ENCODE peak calls at places on chromosomes 1 and 21, in four cellular contexts. I is CD4-positive, alpha-beta T cell; U is HCT116; Q is stimulated activated CD4-positive, alpha-beta T cell treated with anti-CD3 and anti-CD28 coated beads, Interleukin-2, amount 100 ng/mL, for 24 hours. L is an unnamed sample.

GRCh38 chr1:108830119-108831008 is 26.5 kb downstream of the AKNAD1 start:
- DNase-seq in U (peak), I (no peak), Q (no peak), L (peak)

GRCh38 chr1:87203890-87204289 is 124.8 kb upstream of the LMO4 start:
- DNase-seq in Q (no peak), U (no peak), I (no peak), L (peak)

GRCh38 chr21:46352156-46352499 is 28.2 kb downstream of the PCNT start:
- DNase-seq in Q (no peak), U (no peak), I (no peak), L (no peak)

GRCh38 chr1:166947398-166948043 is 27.8 kb downstream of the ILDR2 start:
- DNase-seq in Q (peak), I (no peak), U (no peak), L (no peak)

GRCh38 chr1:160888926-160889325 is 3.9 kb upstream of the ITLN1 start:
- DNase-seq in U (no peak), Q (no peak), I (no peak), L (no peak)

GRCh38 chr1:61441723-61442262 is 283.1 kb downstream of the TM2D1 start:
- DNase-seq in Q (no peak), U (no peak), I (no peak), L (no peak)

GRCh38 chr1:221873663-221874062 is 131.8 kb upstream of the DUSP10 start:
- DNase-seq in I (no peak), Q (no peak), U (no peak), L (no peak)

GRCh38 chr21:35818597-35818996 is 241.7 kb downstream of the SETD4 start:
- DNase-seq in I (no peak), U (no peak), Q (no peak), L (no peak)

GRCh38 chr1:168676029-168676812 is 52.8 kb downstream of the DPT start:
- DNase-seq in U (no peak), I (no peak), Q (no peak), L (no peak)

L was measured in AG09309.